ENCODE peak calls at places on chromosomes 16 and 17, in nine cellular contexts. J is posterior cingulate gyrus, S is WTC11, G is BE2C, D is ovary, M is stromal cell of bone marrow, U is right lobe of liver, Y is NCI-H748 treated with DMSO at 0.1 percent for 48 hours, X is Panc1. P is an unnamed sample.

GRCh38 chr17:41792835-41793748 is 6.6 kb upstream of the JUP start:
- DNase-seq in U (no peak), S (no peak), X (no peak), G (peak), M (no peak), D (peak), Y (no peak), J (no peak), P (no peak)

GRCh38 chr17:75288784-75289121 is 480 bp downstream of the SLC25A19 start:
- DNase-seq in S (peak), J (no peak), D (no peak), M (no peak), U (peak), X (no peak), Y (no peak), G (peak), P (no peak)

GRCh38 chr17:79600613-79601221 is 10.1 kb downstream of the RBFOX3 start:
- DNase-seq in D (no peak), S (no peak), M (no peak), X (no peak), G (no peak), J (no peak), Y (no peak), U (no peak), P (no peak)

GRCh38 chr17:81043725-81044427 is 8.9 kb downstream of the BAIAP2 start:
- DNase-seq in X (no peak), U (peak), G (no peak), Y (no peak), S (peak), D (no peak), J (no peak), M (no peak), P (no peak)

GRCh38 chr17:48515925-48516900 is 14.6 kb downstream of the HOXB1 start:
- DNase-seq in M (no peak), U (no peak), D (no peak), Y (no peak), J (no peak), X (no peak), G (no peak), S (no peak), P (no peak)

GRCh38 chr17:67491009-67491677 is 114.1 kb downstream of the PITPNC1 start:
- DNase-seq in Y (no peak), D (peak), X (no peak), G (peak), S (peak), M (peak), J (peak), U (peak), P (peak)

GRCh38 chr16:72960101-72960500 is 87.8 kb downstream of the ZFHX3 start:
- DNase-seq in D (no peak), U (no peak), M (no peak), G (no peak), S (no peak), Y (no peak), J (no peak), X (no peak), P (no peak)

GRCh38 chr17:16273499-16273898 is 56.5 kb downstream of the PIGL start:
- DNase-seq in U (no peak), G (no peak), M (no peak), D (no peak), J (no peak), X (peak), S (no peak), Y (no peak), P (no peak)

GRCh38 chr16:3825103-3825502 is 55.4 kb downstream of the CREBBP start:
- DNase-seq in J (no peak), S (no peak), Y (no peak), U (no peak), X (no peak), D (no peak), G (no peak), M (no peak), P (no peak)

GRCh38 chr17:3964203-3965122 is at the start of gene ATP2A3:
- DNase-seq in D (no peak), X (no peak), J (no peak), G (no peak), U (peak), S (peak), M (no peak), Y (no peak), P (no peak)

GRCh38 chr16:70391881-70392481 is 45.3 kb downstream of the DDX19A start:
- DNase-seq in J (no peak), Y (no peak), M (peak), U (no peak), X (no peak), D (peak), S (no peak), G (peak), P (peak)

GRCh38 chr16:77834600-77834963 is 46.2 kb downstream of the VAT1L start:
- DNase-seq in U (no peak), D (no peak), G (no peak), J (no peak), Y (no peak), S (no peak), X (no peak), M (no peak), P (no peak)

GRCh38 chr16:15051387-15051951 is 4.4 kb downstream of the NTAN1 start:
- DNase-seq in S (no peak), G (no peak), U (no peak), Y (no peak), X (no peak), J (no peak), M (no peak), D (no peak), P (no peak)

GRCh38 chr16:49924078-49924477 is 68.2 kb upstream of the ZNF423 start:
- DNase-seq in D (no peak), X (no peak), U (no peak), G (peak), Y (no peak), S (no peak), M (no peak), J (no peak), P (peak)